ENCODE peak calls at places on chromosome 12, in nine cellular contexts. K, F, M, Q, S, E, Y, J and X are unnamed samples.

GRCh38 chr12:68804654-68805591 is 3.1 kb upstream of the MDM2 start:
- DNase-seq in K (no peak), F (no peak), M (no peak), Q (no peak), S (no peak), E (no peak), Y (peak; percentile 90), J (no peak), X (no peak)

GRCh38 chr12:106130474-106131113 is 8.2 kb downstream of the NUAK1 start:
- DNase-seq in K (no peak), F (no peak), M (no peak), Q (no peak), S (no peak), E (no peak), Y (no peak), J (no peak), X (no peak)

GRCh38 chr12:57181561-57182155 is 34.2 kb upstream of the LRP1-AS start:
- DNase-seq in K (no peak), F (no peak), M (no peak), Q (no peak), S (no peak), E (no peak), Y (no peak), J (no peak), X (no peak)

GRCh38 chr12:122005252-122005651 is 16.4 kb upstream of the BCL7A start:
- DNase-seq in K (no peak), F (no peak), M (no peak), Q (no peak), S (no peak), E (no peak), Y (no peak), J (no peak), X (no peak)

GRCh38 chr12:51907083-51907863 is at the start of gene ACVRL1:
- DNase-seq in K (no peak), F (no peak), M (no peak), Q (no peak), S (no peak), E (peak; percentile 38), Y (no peak), J (peak; percentile 63), X (no peak)

GRCh38 chr12:127429556-127429955 is 837.4 kb upstream of the TMEM132C start:
- DNase-seq in K (no peak), F (no peak), M (no peak), Q (no peak), S (no peak), E (no peak), Y (no peak), J (no peak), X (no peak)

GRCh38 chr12:22981711-22982110 is 356.7 kb downstream of the ETNK1 start:
- DNase-seq in K (peak; percentile 10), F (no peak), M (no peak), Q (no peak), S (no peak), E (no peak), Y (no peak), J (no peak), X (no peak)

GRCh38 chr12:20476551-20476950 is 108.2 kb downstream of the PDE3A start:
- DNase-seq in K (no peak), F (no peak), M (no peak), Q (no peak), S (no peak), E (no peak), Y (no peak), J (no peak), X (no peak)

GRCh38 chr12:5259523-5259922 is 172.4 kb upstream of the NTF3 start:
- DNase-seq in K (peak; percentile 26), F (no peak), M (no peak), Q (no peak), S (no peak), E (no peak), Y (no peak), J (no peak), X (no peak)

GRCh38 chr12:112916270-112916669 is 9.5 kb downstream of the OAS1 start:
- DNase-seq in K (no peak), F (no peak), M (no peak), Q (no peak), S (no peak), E (no peak), Y (peak; percentile 55), J (no peak), X (no peak)

GRCh38 chr12:95653761-95654546 is 102.7 kb upstream of the USP44 start:
- DNase-seq in K (peak; percentile 91), F (no peak), M (no peak), Q (no peak), S (no peak), E (peak; percentile 68), Y (peak; percentile 56), J (no peak), X (peak; percentile 76)

GRCh38 chr12:46382425-46382973 is 9.9 kb upstream of the SLC38A2 start:
- DNase-seq in K (peak; percentile 42), F (no peak), M (no peak), Q (no peak), S (no peak), E (no peak), Y (no peak), J (peak; percentile 70), X (no peak)

GRCh38 chr12:13539051-13539450 is 342.5 kb downstream of the EMP1 start:
- DNase-seq in K (no peak), F (no peak), M (no peak), Q (no peak), S (no peak), E (no peak), Y (no peak), J (no peak), X (no peak)

GRCh38 chr12:92702754-92703679 is at the start of gene PLEKHG7:
- DNase-seq in K (no peak), F (no peak), M (peak; percentile 33), Q (no peak), S (no peak), E (no peak), Y (no peak), J (no peak), X (no peak)

GRCh38 chr12:52539024-52539820 is 13.7 kb downstream of the KRT71 start:
- DNase-seq in K (peak; percentile 80), F (peak; percentile 22), M (no peak), Q (no peak), S (no peak), E (no peak), Y (peak; percentile 19), J (no peak), X (no peak)

GRCh38 chr12:128813392-128813791 is 10.4 kb downstream of the SLC15A4 start:
- DNase-seq in K (peak; percentile 40), F (no peak), M (no peak), Q (no peak), S (no peak), E (no peak), Y (no peak), J (no peak), X (no peak)

GRCh38 chr12:30850684-30851083 is 75.9 kb upstream of the TSPAN11 start:
- DNase-seq in K (no peak), F (no peak), M (no peak), Q (no peak), S (no peak), E (no peak), Y (no peak), J (no peak), X (no peak)

GRCh38 chr12:13941258-13942249 is 39.8 kb downstream of the GRIN2B start:
- DNase-seq in K (peak; percentile 25), F (peak; percentile 9), M (peak; percentile 10), Q (peak; percentile 2), S (no peak), E (peak; percentile 85), Y (no peak), J (no peak), X (no peak)

GRCh38 chr12:40587416-40587815 is 104.8 kb upstream of the CNTN1 start:
- DNase-seq in K (no peak), F (no peak), M (no peak), Q (no peak), S (no peak), E (no peak), Y (no peak), J (no peak), X (no peak)

GRCh38 chr12:69388371-69388770 is 28.8 kb downstream of the YEATS4 start:
- DNase-seq in K (peak; percentile 68), F (no peak), M (no peak), Q (no peak), S (no peak), E (no peak), Y (no peak), J (no peak), X (no peak)